ENCODE peak calls at places on chromosomes 1 and 21, in eight cellular contexts. X is fibroblast of lung; H is osteocyte; M is CD4-positive, alpha-beta T cell; F is effector CD4-positive, alpha-beta T cell; S is HCEC 1CT; N is mucosa of gallbladder; L is stimulated activated CD8-positive, alpha-beta memory T cell treated with anti-CD3 and anti-CD28 coated beads, Interleukin-4, amount 100 ng/mL, for 24 hours. G is an unnamed sample.

GRCh38 chr1:182761396-182762395 is 27.9 kb upstream of the NPL start:
- DNase-seq in X (peak; percentile 18), H (no peak), M (no peak), F (no peak), S (no peak), N (no peak), L (no peak), G (no peak)

GRCh38 chr1:46278807-46279206 is 24.6 kb downstream of the LRRC41 start:
- DNase-seq in X (no peak), H (no peak), M (no peak), F (no peak), S (no peak), N (no peak), L (no peak), G (no peak)

GRCh38 chr1:14755518-14756252 is 157.2 kb downstream of the KAZN start:
- DNase-seq in X (no peak), H (no peak), M (no peak), F (no peak), S (no peak), N (no peak), L (no peak), G (no peak)

GRCh38 chr1:14661220-14661619 is 62.7 kb downstream of the KAZN start:
- DNase-seq in X (peak; percentile 52), H (no peak), M (no peak), F (no peak), S (no peak), N (no peak), L (no peak), G (no peak)

GRCh38 chr1:233442392-233442791 is 114.9 kb downstream of the MAP3K21 start:
- DNase-seq in X (no peak), H (no peak), M (no peak), F (no peak), S (no peak), N (no peak), L (no peak), G (no peak)

GRCh38 chr1:48469616-48470500 is 2.1 kb downstream of the SPATA6 start:
- DNase-seq in X (peak; percentile 88), H (no peak), M (no peak), F (no peak), S (peak; percentile 47), N (peak; percentile 63), L (no peak), G (no peak)

GRCh38 chr1:51679435-51679834 is 62.5 kb downstream of the OSBPL9 start:
- DNase-seq in X (no peak), H (no peak), M (no peak), F (no peak), S (peak; percentile 42), N (no peak), L (no peak), G (no peak)

GRCh38 chr1:244965182-244965581 is 100.8 kb upstream of the HNRNPU start:
- DNase-seq in X (no peak), H (no peak), M (no peak), F (no peak), S (no peak), N (no peak), L (no peak), G (no peak)

GRCh38 chr21:14712121-14712520 is 166.0 kb upstream of the SAMSN1 start:
- DNase-seq in X (no peak), H (no peak), M (no peak), F (no peak), S (no peak), N (no peak), L (no peak), G (no peak)

GRCh38 chr1:110477041-110477440 is 26.1 kb downstream of the PROK1 start:
- DNase-seq in X (peak; percentile 31), H (no peak), M (no peak), F (no peak), S (peak; percentile 79), N (peak; percentile 19), L (no peak), G (no peak)

GRCh38 chr21:41651830-41652229 is 115.0 kb downstream of the RIPK4 start:
- DNase-seq in X (no peak), H (no peak), M (no peak), F (no peak), S (peak; percentile 11), N (no peak), L (no peak), G (no peak)

GRCh38 chr1:244370060-244370637 is 81.6 kb downstream of the ADSS2 start:
- DNase-seq in X (no peak), H (no peak), M (no peak), F (no peak), S (no peak), N (no peak), L (no peak), G (no peak)

GRCh38 chr1:19014765-19015164 is 58.3 kb upstream of the IFFO2 start:
- DNase-seq in X (no peak), H (peak; percentile 57), M (no peak), F (no peak), S (no peak), N (no peak), L (no peak), G (no peak)

GRCh38 chr1:70496181-70496580 is 85.1 kb downstream of the CTH start:
- DNase-seq in X (no peak), H (no peak), M (no peak), F (no peak), S (no peak), N (no peak), L (no peak), G (no peak)

GRCh38 chr1:216824511-216824910 is 101.3 kb upstream of the ESRRG start:
- DNase-seq in X (peak; percentile 30), H (no peak), M (no peak), F (no peak), S (peak; percentile 52), N (no peak), L (no peak), G (no peak)

GRCh38 chr1:118986839-118987430 is 1.2 kb downstream of the TBX15 start:
- DNase-seq in X (no peak), H (no peak), M (no peak), F (no peak), S (no peak), N (no peak), L (no peak), G (no peak)

GRCh38 chr1:42931108-42931539 is 27.5 kb downstream of the SLC2A1 start:
- DNase-seq in X (peak; percentile 57), H (no peak), M (peak; percentile 30), F (no peak), S (peak; percentile 34), N (no peak), L (no peak), G (no peak)

GRCh38 chr1:33684346-33685122 is 179.3 kb upstream of the HMGB4 start:
- DNase-seq in X (no peak), H (no peak), M (no peak), F (no peak), S (no peak), N (no peak), L (no peak), G (peak; percentile 70)

GRCh38 chr1:82903626-82904025 is 1095.3 kb downstream of the TTLL7 start:
- DNase-seq in X (no peak), H (no peak), M (no peak), F (no peak), S (no peak), N (no peak), L (no peak), G (no peak)

GRCh38 chr1:151760597-151761385 is 2.5 kb downstream of the MRPL9 start:
- DNase-seq in X (no peak), H (no peak), M (no peak), F (no peak), S (no peak), N (no peak), L (no peak), G (no peak)

GRCh38 chr1:88998716-88999115 is 6.3 kb upstream of the KYAT3 start:
- DNase-seq in X (peak; percentile 77), H (no peak), M (no peak), F (peak; percentile 24), S (peak; percentile 51), N (no peak), L (no peak), G (no peak)

GRCh38 chr21:29077651-29078090 is 4.2 kb upstream of the CCT8 start:
- DNase-seq in X (peak; percentile 58), H (no peak), M (peak; percentile 11), F (no peak), S (no peak), N (peak; percentile 34), L (no peak), G (no peak)

GRCh38 chr1:55012661-55013060 is 13.9 kb downstream of the BSND start:
- DNase-seq in X (no peak), H (no peak), M (no peak), F (no peak), S (no peak), N (no peak), L (no peak), G (no peak)

GRCh38 chr21:43865471-43866181 is 603 bp downstream of the AGPAT3 start:
- DNase-seq in X (peak; percentile 29), H (no peak), M (no peak), F (peak; percentile 38), S (peak; percentile 18), N (peak; percentile 36), L (no peak), G (no peak)

GRCh38 chr1:101203812-101204540 is 32.8 kb upstream of the S1PR1 start:
- DNase-seq in X (peak; percentile 51), H (no peak), M (no peak), F (no peak), S (peak; percentile 51), N (no peak), L (no peak), G (no peak)

G was measured in esophagus muscularis mucosa.